ENCODE peak calls at places on chromosomes 2 and 18, in four cellular contexts. One of them, this sample, is unnamed.

GRCh38 chr2:69554568-69554967 is 89.0 kb downstream of the AAK1 start:
- DNase-seq in K562: no peak
- DNase-seq in HepG2: no peak
- DNase-seq in A549: no peak
- DNase-seq in this sample: no peak

GRCh38 chr2:58594762-58595161 is 353.6 kb upstream of the FANCL start:
- DNase-seq in K562: no peak
- DNase-seq in HepG2: no peak
- DNase-seq in A549: no peak
- DNase-seq in this sample: no peak

GRCh38 chr2:66537001-66537400 is 102.1 kb downstream of the MEIS1 start:
- DNase-seq in K562: no peak
- DNase-seq in HepG2: no peak
- DNase-seq in A549: no peak
- DNase-seq in this sample: no peak

GRCh38 chr2:45177870-45178269 is 168.6 kb upstream of the SIX2 start:
- DNase-seq in K562: no peak
- DNase-seq in HepG2: no peak
- DNase-seq in A549: no peak
- DNase-seq in this sample: no peak

GRCh38 chr2:183996825-183997823 is 601.2 kb upstream of the ZNF804A start:
- DNase-seq in K562: no peak
- DNase-seq in HepG2: no peak
- DNase-seq in A549: no peak
- DNase-seq in this sample: no peak

GRCh38 chr2:229454934-229455631 is 184.0 kb upstream of the PID1 start:
- DNase-seq in K562: no peak
- DNase-seq in HepG2: no peak
- DNase-seq in A549: no peak
- DNase-seq in this sample: no peak

GRCh38 chr2:96636772-96637171 is 1.3 kb downstream of the KANSL3 start:
- DNase-seq in K562: no peak
- DNase-seq in HepG2: no peak
- DNase-seq in A549: no peak
- DNase-seq in this sample: no peak

GRCh38 chr2:223101340-223102039 is 49.5 kb downstream of the KCNE4 start:
- DNase-seq in K562: peak
- DNase-seq in HepG2: peak
- DNase-seq in A549: peak
- DNase-seq in this sample: peak

GRCh38 chr18:8397034-8397433 is 212.2 kb upstream of the RAB12 start:
- DNase-seq in K562: no peak
- DNase-seq in HepG2: no peak
- DNase-seq in A549: no peak
- DNase-seq in this sample: no peak

GRCh38 chr18:57075716-57076400 is 71.0 kb upstream of the BOD1L2 start:
- DNase-seq in K562: no peak
- DNase-seq in HepG2: no peak
- DNase-seq in A549: no peak
- DNase-seq in this sample: no peak

GRCh38 chr2:154908312-154908711 is 209.8 kb downstream of the KCNJ3 start:
- DNase-seq in K562: no peak
- DNase-seq in HepG2: no peak
- DNase-seq in A549: no peak
- DNase-seq in this sample: no peak

GRCh38 chr2:1591978-1592907 is 152.1 kb downstream of the PXDN start:
- DNase-seq in K562: no peak
- DNase-seq in HepG2: no peak
- DNase-seq in A549: peak
- DNase-seq in this sample: peak

GRCh38 chr2:144659731-144660275 is 139.9 kb upstream of the ZEB2 start:
- DNase-seq in K562: peak
- DNase-seq in HepG2: no peak
- DNase-seq in A549: no peak
- DNase-seq in this sample: no peak

GRCh38 chr2:186909095-186909494 is 60.1 kb upstream of the ZSWIM2 start:
- DNase-seq in K562: no peak
- DNase-seq in HepG2: no peak
- DNase-seq in A549: no peak
- DNase-seq in this sample: no peak

GRCh38 chr2:230668184-230668938 is 44.3 kb upstream of the CAB39 start:
- DNase-seq in K562: no peak
- DNase-seq in HepG2: no peak
- DNase-seq in A549: no peak
- DNase-seq in this sample: no peak

GRCh38 chr2:9422321-9423099 is 818 bp downstream of the ITGB1BP1 start:
- DNase-seq in K562: peak
- DNase-seq in HepG2: peak
- DNase-seq in A549: peak
- DNase-seq in this sample: no peak
- TF ChIP-seq RNF2 in K562: no peak
- TF ChIP-seq RNF2 in HepG2: no peak
- TF ChIP-seq RNF2 in A549: no peak
- TF ChIP-seq RNF2 in this sample: no peak

GRCh38 chr2:203759692-203760365 is 53.4 kb downstream of the CD28 start:
- DNase-seq in K562: no peak
- DNase-seq in HepG2: no peak
- DNase-seq in A549: no peak
- DNase-seq in this sample: no peak

GRCh38 chr2:203758841-203759691 is 52.6 kb downstream of the CD28 start:
- DNase-seq in K562: no peak
- DNase-seq in HepG2: peak
- DNase-seq in A549: no peak
- DNase-seq in this sample: no peak

GRCh38 chr2:203763425-203764272 is 57.2 kb downstream of the CD28 start:
- DNase-seq in K562: no peak
- DNase-seq in HepG2: no peak
- DNase-seq in A549: no peak
- DNase-seq in this sample: no peak
- TF ChIP-seq RNF2 in K562: no peak
- TF ChIP-seq RNF2 in HepG2: no peak
- TF ChIP-seq RNF2 in A549: no peak
- TF ChIP-seq RNF2 in this sample: no peak

GRCh38 chr2:20476481-20476880 is 29.6 kb downstream of the RHOB start:
- DNase-seq in K562: no peak
- DNase-seq in HepG2: no peak
- DNase-seq in A549: no peak
- DNase-seq in this sample: no peak

GRCh38 chr2:20476950-20477349 is 30.1 kb downstream of the RHOB start:
- DNase-seq in K562: no peak
- DNase-seq in HepG2: no peak
- DNase-seq in A549: no peak
- DNase-seq in this sample: no peak

GRCh38 chr2:20480913-20481312 is 34.0 kb downstream of the RHOB start:
- DNase-seq in K562: no peak
- DNase-seq in HepG2: no peak
- DNase-seq in A549: no peak
- DNase-seq in this sample: no peak

GRCh38 chr2:20479835-20480234 is 33.0 kb downstream of the RHOB start:
- DNase-seq in K562: no peak
- DNase-seq in HepG2: no peak
- DNase-seq in A549: no peak
- DNase-seq in this sample: no peak

DNA sequence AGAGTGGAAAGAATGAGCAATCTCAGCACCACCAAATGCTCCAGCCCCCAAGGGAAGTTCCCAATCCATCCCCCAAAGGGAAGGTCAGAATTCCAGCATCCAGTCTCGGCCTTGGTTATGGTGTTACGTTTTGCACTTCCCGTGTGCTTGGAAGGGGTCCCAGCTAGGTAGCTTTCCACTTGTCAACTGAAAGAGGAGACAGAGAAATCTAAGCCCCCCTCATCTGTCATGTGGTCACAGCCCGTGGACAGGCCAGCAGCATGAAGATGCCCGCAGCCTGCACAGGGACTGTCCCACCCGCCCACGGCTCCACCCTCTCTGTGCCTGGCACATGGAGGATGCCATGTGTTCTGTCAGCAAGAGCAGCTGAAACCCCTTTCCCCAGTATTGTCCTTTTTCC is 32.1 kb downstream of the RHOB start:
- DNase-seq in K562: no peak
- DNase-seq in HepG2: no peak
- DNase-seq in A549: no peak
- DNase-seq in this sample: no peak
- TF ChIP-seq RNF2 in K562: no peak
- TF ChIP-seq RNF2 in HepG2: no peak
- TF ChIP-seq RNF2 in A549: no peak
- TF ChIP-seq RNF2 in this sample: no peak

GRCh38 chr2:23418056-23418455 is 33.1 kb downstream of the KLHL29 start:
- DNase-seq in K562: no peak
- DNase-seq in HepG2: no peak
- DNase-seq in A549: no peak
- DNase-seq in this sample: no peak
- TF ChIP-seq RNF2 in K562: no peak
- TF ChIP-seq RNF2 in HepG2: no peak
- TF ChIP-seq RNF2 in A549: no peak
- TF ChIP-seq RNF2 in this sample: no peak

DNA sequence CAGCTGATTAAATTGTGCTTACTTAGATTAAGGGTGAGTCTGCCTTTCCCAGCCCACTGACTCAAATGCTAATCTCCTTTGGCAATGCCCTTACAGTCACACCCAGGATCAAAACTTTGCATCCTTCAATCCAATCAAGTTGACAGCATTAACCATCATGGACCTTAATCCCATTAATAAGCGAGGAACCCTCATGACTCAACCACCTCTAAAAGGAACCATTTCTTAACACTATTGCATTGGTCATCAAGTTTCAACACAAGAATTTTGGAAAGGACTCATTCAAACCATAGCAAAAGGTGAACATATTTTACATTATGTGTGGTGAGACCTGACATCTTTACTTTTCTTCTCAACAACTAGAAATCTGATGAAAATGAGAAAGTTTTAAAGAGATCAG is 187.0 kb downstream of the OSR1 start:
- DNase-seq in K562: no peak
- DNase-seq in HepG2: no peak
- DNase-seq in A549: no peak
- DNase-seq in this sample: no peak
- TF ChIP-seq RNF2 in K562: no peak
- TF ChIP-seq RNF2 in HepG2: no peak
- TF ChIP-seq RNF2 in A549: no peak
- TF ChIP-seq RNF2 in this sample: no peak

GRCh38 chr18:11963991-11964484 is 17.3 kb upstream of the IMPA2 start:
- DNase-seq in K562: no peak
- DNase-seq in HepG2: no peak
- DNase-seq in A549: no peak
- DNase-seq in this sample: no peak
- TF ChIP-seq RNF2 in K562: no peak
- TF ChIP-seq RNF2 in HepG2: no peak
- TF ChIP-seq RNF2 in A549: no peak
- TF ChIP-seq RNF2 in this sample: no peak

GRCh38 chr2:177264539-177265385 is at the start of gene NFE2L2:
- DNase-seq in K562: peak
- DNase-seq in HepG2: peak
- DNase-seq in A549: peak
- DNase-seq in this sample: peak
- TF ChIP-seq RNF2 in K562: peak
- TF ChIP-seq RNF2 in HepG2: no peak
- TF ChIP-seq RNF2 in A549: no peak
- TF ChIP-seq RNF2 in this sample: no peak

GRCh38 chr18:77342736-77343135 is 93.1 kb downstream of the GALR1 start:
- DNase-seq in K562: no peak
- DNase-seq in HepG2: no peak
- DNase-seq in A549: no peak
- DNase-seq in this sample: no peak
- TF ChIP-seq RNF2 in K562: no peak
- TF ChIP-seq RNF2 in HepG2: no peak
- TF ChIP-seq RNF2 in A549: no peak
- TF ChIP-seq RNF2 in this sample: no peak